ENCODE peak calls at places on chromosomes 13 and 19, in nine cellular contexts. W, Q, G, H, A, P, D, M and T are unnamed samples.

GRCh38 chr13:107753748-107754147 is 461.6 kb downstream of the LIG4 start:
- DNase-seq in W (no peak), Q (no peak), G (no peak), H (no peak), A (no peak), P (no peak), D (no peak), M (no peak), T (no peak)

GRCh38 chr13:75195479-75196111 is 286.4 kb downstream of the TBC1D4 start:
- DNase-seq in W (no peak), Q (no peak), G (no peak), H (no peak), A (no peak), P (no peak), D (no peak), M (peak), T (no peak)

GRCh38 chr19:44212865-44213346 is 574 bp downstream of the ZNF227 start:
- DNase-seq in W (no peak), Q (peak), G (no peak), H (no peak), A (no peak), P (no peak), D (peak), M (peak), T (no peak)

GRCh38 chr13:80574113-80574512 is 233.2 kb upstream of the SPRY2 start:
- DNase-seq in W (no peak), Q (no peak), G (no peak), H (no peak), A (no peak), P (no peak), D (no peak), M (no peak), T (no peak)

GRCh38 chr13:73303858-73304257 is 245.1 kb downstream of the KLF5 start:
- DNase-seq in W (no peak), Q (no peak), G (no peak), H (no peak), A (no peak), P (no peak), D (no peak), M (no peak), T (no peak)

GRCh38 chr19:51777570-51778460 is 16.8 kb downstream of the FPR2 start:
- DNase-seq in W (peak), Q (peak), G (no peak), H (peak), A (no peak), P (no peak), D (peak), M (peak), T (peak)

GRCh38 chr19:8609210-8610040 is 1.1 kb downstream of the ADAMTS10 start:
- DNase-seq in W (no peak), Q (peak), G (no peak), H (peak), A (no peak), P (peak), D (no peak), M (peak), T (no peak)

GRCh38 chr13:112643759-112644459 is 45.9 kb upstream of the ATP11A start:
- DNase-seq in W (no peak), Q (no peak), G (no peak), H (no peak), A (no peak), P (no peak), D (no peak), M (no peak), T (no peak)

GRCh38 chr19:50449236-50449899 is 16.7 kb downstream of the MYBPC2 start:
- DNase-seq in W (no peak), Q (no peak), G (no peak), H (no peak), A (no peak), P (no peak), D (no peak), M (no peak), T (no peak)

GRCh38 chr13:51499841-51500240 is 47.0 kb upstream of the INTS6 start:
- DNase-seq in W (no peak), Q (no peak), G (no peak), H (no peak), A (no peak), P (no peak), D (no peak), M (no peak), T (no peak)

GRCh38 chr13:110855363-110855762 is 59.5 kb downstream of the ANKRD10 start:
- DNase-seq in W (no peak), Q (no peak), G (no peak), H (no peak), A (no peak), P (no peak), D (no peak), M (no peak), T (no peak)

GRCh38 chr13:30743319-30744055 is 8.1 kb downstream of the ALOX5AP start:
- DNase-seq in W (peak), Q (peak), G (no peak), H (peak), A (no peak), P (peak), D (no peak), M (no peak), T (no peak)

GRCh38 chr19:19372656-19373416 is 32.6 kb upstream of the GATAD2A start:
- DNase-seq in W (no peak), Q (peak), G (no peak), H (peak), A (no peak), P (no peak), D (no peak), M (peak), T (peak)

GRCh38 chr19:51211833-51212232 is 13.0 kb upstream of the CD33 start:
- DNase-seq in W (no peak), Q (no peak), G (no peak), H (no peak), A (no peak), P (no peak), D (no peak), M (no peak), T (no peak)

GRCh38 chr13:91406619-91407018 is 8.2 kb downstream of the GPC5 start:
- DNase-seq in W (no peak), Q (peak), G (no peak), H (no peak), A (no peak), P (no peak), D (peak), M (no peak), T (peak)

GRCh38 chr19:12969292-12969988 is at the start of gene DAND5:
- DNase-seq in W (no peak), Q (peak), G (no peak), H (no peak), A (no peak), P (no peak), D (peak), M (peak), T (no peak)

GRCh38 chr19:34386645-34387445 is 17.4 kb upstream of the PDCD2L start:
- DNase-seq in W (no peak), Q (no peak), G (no peak), H (no peak), A (no peak), P (no peak), D (no peak), M (no peak), T (no peak)

GRCh38 chr19:9309974-9310446 is 372 bp upstream of the ZNF699 start:
- DNase-seq in W (no peak), Q (no peak), G (peak), H (peak), A (no peak), P (peak), D (no peak), M (no peak), T (peak)

GRCh38 chr13:112983428-112984196 is 14.6 kb downstream of the MCF2L start:
- DNase-seq in W (no peak), Q (no peak), G (no peak), H (peak), A (no peak), P (no peak), D (no peak), M (no peak), T (no peak)

GRCh38 chr13:39353988-39354387 is 249.0 kb downstream of the LHFPL6 start:
- DNase-seq in W (no peak), Q (peak), G (no peak), H (no peak), A (no peak), P (no peak), D (no peak), M (no peak), T (no peak)

GRCh38 chr19:7904074-7905020 is 670 bp downstream of the MAP2K7 start:
- DNase-seq in W (no peak), Q (no peak), G (peak), H (peak), A (no peak), P (no peak), D (no peak), M (peak), T (no peak)

GRCh38 chr13:60226507-60226906 is 62.8 kb upstream of the DIAPH3 start:
- DNase-seq in W (no peak), Q (peak), G (no peak), H (peak), A (no peak), P (no peak), D (no peak), M (no peak), T (no peak)

GRCh38 chr13:66102864-66103263 is 1127.3 kb downstream of the PCDH9 start:
- DNase-seq in W (no peak), Q (peak), G (no peak), H (no peak), A (no peak), P (no peak), D (no peak), M (no peak), T (no peak)

GRCh38 chr13:114319441-114319871 is 5.2 kb downstream of the CHAMP1 start:
- DNase-seq in W (peak), Q (peak), G (no peak), H (no peak), A (no peak), P (no peak), D (no peak), M (no peak), T (no peak)